ENCODE peak calls at places on chromosome 16, in seven cellular contexts. Y is WTC11; H is activated CD4-positive, alpha-beta T cell treated with anti-CD3 and anti-CD28 coated beads for 24 hours; T is cardiac septum; W is hypothalamus; P is adipocyte; V is fibroblast of lung. N is an unnamed sample.

GRCh38 chr16:68281368-68282063 is 17.2 kb downstream of the SLC7A6 start:
- DNase-seq in Y (no peak), W (no peak), V (no peak), H (no peak), P (no peak), T (no peak), N (no peak)

GRCh38 chr16:24645739-24646645 is 83.5 kb upstream of the TNRC6A start:
- DNase-seq in W (no peak), V (peak), T (no peak), P (peak), H (no peak), Y (no peak), N (no peak)

GRCh38 chr16:49543315-49543946 is 169.8 kb downstream of the C16orf78 start:
- DNase-seq in Y (no peak), H (no peak), P (no peak), W (no peak), V (no peak), T (no peak), N (peak)

GRCh38 chr16:22123146-22123545 is 30.8 kb downstream of the VWA3A start:
- DNase-seq in T (no peak), P (no peak), H (no peak), Y (no peak), W (no peak), V (no peak), N (peak)

GRCh38 chr16:15958703-15959348 is 9.4 kb downstream of the ABCC1 start:
- DNase-seq in W (no peak), Y (no peak), H (no peak), P (no peak), T (no peak), V (no peak), N (no peak)

GRCh38 chr16:23833960-23834685 is 1.7 kb upstream of the PRKCB start:
- DNase-seq in V (no peak), T (no peak), H (no peak), P (no peak), W (no peak), Y (no peak), N (no peak)

GRCh38 chr16:397736-398332 is 835 bp downstream of the NME4 start:
- DNase-seq in V (peak), H (no peak), T (no peak), W (peak), P (peak), Y (peak), N (peak)

GRCh38 chr16:53480394-53480793 is 22.6 kb downstream of the AKTIP start:
- DNase-seq in P (no peak), Y (no peak), H (no peak), T (no peak), W (no peak), V (no peak), N (no peak)

GRCh38 chr16:397135-397661 is at the start of gene NME4:
- DNase-seq in H (no peak), P (peak), T (no peak), W (no peak), Y (peak), V (no peak), N (no peak)

GRCh38 chr16:47644166-47644565 is 183.0 kb downstream of the PHKB start:
- DNase-seq in P (peak), T (no peak), Y (no peak), W (no peak), H (no peak), V (peak), N (no peak)

GRCh38 chr16:29678691-29679267 is at the start of gene QPRT:
- DNase-seq in Y (peak), H (no peak), P (peak), W (peak), V (peak), T (no peak), N (peak)

GRCh38 chr16:46695937-46696336 is 6.5 kb downstream of the ORC6 start:
- DNase-seq in T (no peak), V (no peak), P (no peak), Y (no peak), W (no peak), H (no peak), N (no peak)

GRCh38 chr16:88321635-88322499 is 60.9 kb upstream of the ZNF469 start:
- DNase-seq in T (no peak), V (no peak), W (no peak), P (no peak), H (no peak), Y (no peak), N (no peak)

GRCh38 chr16:80733366-80733901 is 71.0 kb downstream of the CDYL2 start:
- DNase-seq in W (no peak), V (no peak), Y (no peak), P (no peak), T (no peak), H (no peak), N (no peak)

GRCh38 chr16:13110124-13110796 is 208.9 kb downstream of the SHISA9 start:
- DNase-seq in T (no peak), P (peak), W (no peak), V (no peak), H (no peak), Y (peak), N (no peak)

GRCh38 chr16:12455287-12455798 is 348.3 kb downstream of the CPPED1 start:
- DNase-seq in H (peak), W (peak), Y (peak), V (peak), T (peak), P (peak), N (peak)

GRCh38 chr16:85919271-85920267 is 20.6 kb downstream of the IRF8 start:
- DNase-seq in T (no peak), H (no peak), P (no peak), V (no peak), W (no peak), Y (no peak), N (no peak)

GRCh38 chr16:49465661-49466528 is 92.3 kb downstream of the C16orf78 start:
- DNase-seq in T (no peak), H (no peak), W (no peak), Y (no peak), V (no peak), P (no peak), N (no peak)

GRCh38 chr16:31297496-31297895 is 37.7 kb downstream of the ITGAM start:
- DNase-seq in W (no peak), T (no peak), V (no peak), H (no peak), Y (no peak), P (no peak), N (no peak)

GRCh38 chr16:58501242-58502131 is 1.5 kb downstream of the NDRG4 start:
- DNase-seq in V (no peak), W (no peak), T (peak), P (peak), Y (peak), H (no peak), N (peak)

GRCh38 chr16:165539-166374 is at the start of gene HBM:
- DNase-seq in P (no peak), V (no peak), T (no peak), W (no peak), Y (no peak), H (no peak), N (peak)

GRCh38 chr16:83215417-83216001 is 588.7 kb downstream of the CDH13 start:
- DNase-seq in T (no peak), Y (peak), W (no peak), P (peak), H (peak), V (peak), N (peak)

GRCh38 chr16:87974190-87974589 is 23.0 kb downstream of the BANP start:
- DNase-seq in V (no peak), Y (no peak), H (no peak), T (no peak), P (no peak), W (no peak), N (no peak)

GRCh38 chr16:69270395-69270794 is 40.8 kb upstream of the VPS4A start:
- DNase-seq in P (peak), V (peak), T (no peak), Y (no peak), W (no peak), H (no peak), N (no peak)

GRCh38 chr16:31529398-31530312 is 2.0 kb downstream of the AHSP start:
- DNase-seq in W (no peak), V (no peak), T (no peak), Y (peak), H (no peak), P (peak), N (no peak)

GRCh38 chr16:9351440-9351839 is 260.0 kb downstream of the HAPSTR1 start:
- DNase-seq in H (no peak), T (no peak), W (no peak), P (no peak), Y (no peak), V (no peak), N (no peak)

GRCh38 chr16:2296662-2297505 is 29.0 kb upstream of the RNPS1 start:
- DNase-seq in W (no peak), T (no peak), Y (peak), H (no peak), V (peak), P (peak), N (peak)

GRCh38 chr16:53893731-53894435 is 189.9 kb downstream of the FTO start:
- DNase-seq in Y (no peak), P (peak), W (no peak), H (no peak), T (no peak), V (peak), N (no peak)

GRCh38 chr16:1429026-1429425 is 1.9 kb upstream of the PERCC1 start:
- DNase-seq in W (no peak), Y (no peak), V (no peak), T (no peak), P (no peak), H (no peak), N (no peak)

GRCh38 chr16:67101301-67101675 is 8.5 kb upstream of the PHAF1 start:
- DNase-seq in V (no peak), T (no peak), Y (no peak), W (no peak), H (no peak), P (no peak), N (no peak)